ENCODE peak calls at places on chromosomes 12 and 14, in seven cellular contexts. D, S, M, E, C, W and Y are unnamed samples.

GRCh38 chr14:31122098-31122611 is 85.4 kb downstream of the HECTD1 start:
- DNase-seq in D (no peak), S (no peak), M (no peak), E (no peak), C (peak), W (no peak), Y (no peak)

GRCh38 chr12:8816448-8816847 is 6.0 kb upstream of the A2ML1 start:
- DNase-seq in D (no peak), S (no peak), M (no peak), E (no peak), C (no peak), W (no peak), Y (no peak)

GRCh38 chr14:79514700-79515099 is 696.6 kb downstream of the DIO2 start:
- DNase-seq in D (no peak), S (no peak), M (no peak), E (peak), C (peak), W (no peak), Y (no peak)

GRCh38 chr12:94026566-94026965 is 121.8 kb upstream of the PLXNC1 start:
- DNase-seq in D (no peak), S (no peak), M (no peak), E (no peak), C (no peak), W (no peak), Y (no peak)

GRCh38 chr12:130633771-130634170 is 82.3 kb downstream of the RIMBP2 start:
- DNase-seq in D (no peak), S (no peak), M (no peak), E (peak), C (no peak), W (peak), Y (no peak)

GRCh38 chr12:106919910-106920544 is 35.7 kb upstream of the TMEM263 start:
- DNase-seq in D (no peak), S (no peak), M (no peak), E (peak), C (peak), W (no peak), Y (no peak)

GRCh38 chr14:73250317-73250713 is 13.0 kb downstream of the PAPLN start:
- DNase-seq in D (no peak), S (no peak), M (no peak), E (no peak), C (no peak), W (no peak), Y (no peak)

GRCh38 chr14:21054123-21054767 is 3.4 kb upstream of the RNASE8 start:
- DNase-seq in D (no peak), S (no peak), M (no peak), E (no peak), C (no peak), W (no peak), Y (no peak)

GRCh38 chr14:33475623-33476022 is 475.3 kb downstream of the EGLN3 start:
- DNase-seq in D (peak), S (peak), M (no peak), E (peak), C (peak), W (peak), Y (no peak)

DNA sequence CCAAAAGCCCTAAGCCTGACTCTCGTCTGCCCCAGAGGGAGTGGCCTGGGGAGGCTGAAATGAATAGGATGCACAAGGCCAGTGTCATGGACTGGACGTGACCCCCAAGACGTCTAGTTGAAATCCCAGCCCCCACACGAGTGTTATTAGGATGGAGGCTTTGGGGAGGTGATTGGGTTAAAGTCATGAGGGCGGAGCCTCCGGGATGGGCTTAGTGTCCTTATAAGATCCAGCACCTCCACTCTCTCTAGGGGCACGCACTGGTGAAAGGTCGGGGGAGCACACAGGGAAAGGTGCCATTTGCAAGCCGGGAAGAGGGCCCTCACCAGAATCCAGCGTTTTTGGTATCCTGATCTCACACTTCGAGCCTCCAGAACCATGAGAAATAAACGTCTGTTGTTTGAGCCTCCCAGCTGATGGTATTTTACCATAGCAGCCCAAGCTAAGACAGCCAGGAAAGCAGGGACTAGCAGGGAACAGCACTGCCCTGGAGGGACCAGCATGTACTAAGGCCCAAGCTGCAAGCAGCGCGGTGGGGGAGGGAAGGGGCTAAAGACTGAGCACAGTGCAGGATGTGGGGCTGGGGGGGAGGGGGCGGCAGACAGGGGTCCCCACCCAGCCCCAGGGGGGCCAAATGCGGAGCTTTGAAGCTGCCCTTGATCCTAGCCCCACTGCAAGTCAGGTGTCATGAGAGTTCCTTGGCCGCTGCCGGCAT is 78.3 kb upstream of the NCOR2 start:
- DNase-seq in D (no peak), S (no peak), M (no peak), E (no peak), C (no peak), W (no peak), Y (no peak)
- TF ChIP-seq CTCF in D (no peak), S (no peak), M (no peak), E (no peak), C (no peak), W (no peak), Y (no peak)

GRCh38 chr12:120628919-120629318 is 11.5 kb upstream of the CABP1 start:
- DNase-seq in D (no peak), S (no peak), M (no peak), E (no peak), C (no peak), W (peak), Y (no peak)
- TF ChIP-seq CTCF in D (no peak), S (no peak), M (no peak), E (peak), C (peak), W (no peak), Y (no peak)

GRCh38 chr14:103730490-103731035 is 15.0 kb downstream of the ZFYVE21 start:
- DNase-seq in D (no peak), S (no peak), M (no peak), E (no peak), C (no peak), W (peak), Y (no peak)
- TF ChIP-seq CTCF in D (no peak), S (no peak), M (no peak), E (no peak), C (no peak), W (no peak), Y (no peak)

GRCh38 chr12:120890963-120891362 is 13.2 kb downstream of the SPPL3 start:
- DNase-seq in D (no peak), S (no peak), M (no peak), E (no peak), C (no peak), W (no peak), Y (no peak)
- TF ChIP-seq CTCF in D (no peak), S (no peak), M (no peak), E (no peak), C (no peak), W (no peak), Y (no peak)

GRCh38 chr12:21940972-21941521 is at the start of gene ABCC9:
- DNase-seq in D (no peak), S (peak), M (no peak), E (no peak), C (peak), W (peak), Y (no peak)

GRCh38 chr12:21939435-21939834 is 1.8 kb downstream of the ABCC9 start:
- DNase-seq in D (no peak), S (no peak), M (no peak), E (no peak), C (no peak), W (no peak), Y (no peak)

GRCh38 chr12:21940549-21940948 is 677 bp downstream of the ABCC9 start:
- DNase-seq in D (no peak), S (no peak), M (no peak), E (no peak), C (no peak), W (no peak), Y (no peak)

GRCh38 chr12:21942377-21942703 is 1.1 kb upstream of the ABCC9 start:
- DNase-seq in D (no peak), S (no peak), M (no peak), E (no peak), C (no peak), W (no peak), Y (no peak)

GRCh38 chr12:21941522-21942376 is 523 bp upstream of the ABCC9 start:
- DNase-seq in D (no peak), S (peak), M (no peak), E (no peak), C (peak), W (no peak), Y (no peak)
- TF ChIP-seq CTCF in D (no peak), S (peak), M (no peak), E (no peak), C (peak), W (no peak), Y (no peak)

GRCh38 chr14:22266141-22266442 is 322.9 kb downstream of the DAD1 start:
- DNase-seq in D (no peak), S (no peak), M (no peak), E (peak), C (no peak), W (no peak), Y (no peak)

GRCh38 chr14:22266683-22267082 is 322.3 kb downstream of the DAD1 start:
- DNase-seq in D (no peak), S (no peak), M (no peak), E (peak), C (no peak), W (no peak), Y (no peak)

GRCh38 chr14:22264759-22265158 is 324.3 kb downstream of the DAD1 start:
- DNase-seq in D (no peak), S (no peak), M (no peak), E (no peak), C (no peak), W (no peak), Y (no peak)

GRCh38 chr14:22263961-22264360 is 325.1 kb downstream of the DAD1 start:
- DNase-seq in D (no peak), S (no peak), M (no peak), E (peak), C (no peak), W (no peak), Y (no peak)

GRCh38 chr14:22265319-22266140 is 323.5 kb downstream of the DAD1 start:
- DNase-seq in D (no peak), S (no peak), M (no peak), E (peak), C (peak), W (no peak), Y (no peak)
- TF ChIP-seq CTCF in D (no peak), S (no peak), M (peak), E (peak), C (peak), W (no peak), Y (no peak)

GRCh38 chr14:106564058-106564643 is 1037.8 kb downstream of the TMEM121 start:
- DNase-seq in D (peak), S (no peak), M (peak), E (peak), C (no peak), W (no peak), Y (no peak)
- TF ChIP-seq CTCF in D (peak), S (no peak), M (peak), E (peak), C (no peak), W (no peak), Y (no peak)

DNA sequence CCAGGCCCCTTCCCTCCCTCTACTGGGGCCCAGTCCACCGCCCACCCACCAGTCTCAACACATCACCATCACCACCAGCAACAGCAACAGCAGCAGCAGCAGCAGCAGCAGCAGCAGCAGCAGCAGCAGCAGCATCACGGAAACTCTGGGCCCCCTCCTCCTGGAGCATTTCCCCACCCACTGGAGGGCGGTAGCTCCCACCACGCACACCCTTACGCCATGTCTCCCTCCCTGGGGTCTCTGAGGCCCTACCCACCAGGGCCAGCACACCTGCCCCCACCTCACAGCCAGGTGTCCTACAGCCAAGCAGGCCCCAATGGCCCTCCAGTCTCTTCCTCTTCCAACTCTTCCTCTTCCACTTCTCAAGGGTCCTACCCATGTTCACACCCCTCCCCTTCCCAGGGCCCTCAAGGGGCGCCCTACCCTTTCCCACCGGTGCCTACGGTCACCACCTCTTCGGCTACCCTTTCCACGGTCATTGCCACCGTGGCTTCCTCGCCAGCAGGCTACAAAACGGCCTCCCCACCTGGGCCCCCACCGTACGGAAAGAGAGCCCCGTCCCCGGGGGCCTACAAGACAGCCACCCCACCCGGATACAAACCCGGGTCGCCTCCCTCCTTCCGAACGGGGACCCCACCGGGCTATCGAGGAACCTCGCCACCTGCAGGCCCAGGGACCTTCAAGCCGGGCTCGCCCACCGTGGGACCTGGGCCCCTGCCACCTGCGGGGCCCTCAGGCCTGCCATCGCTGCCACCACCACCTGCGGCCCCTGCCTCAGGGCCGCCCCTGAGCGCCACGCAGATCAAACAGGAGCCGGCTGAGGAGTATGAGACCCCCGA is 6.8 kb upstream of the RNU7-1 start:
- DNase-seq in D (no peak), S (no peak), M (no peak), E (no peak), C (no peak), W (no peak), Y (no peak)
- TF ChIP-seq CTCF in D (no peak), S (no peak), M (no peak), E (no peak), C (no peak), W (no peak), Y (no peak)

GRCh38 chr14:74907744-74908143 is 15.3 kb downstream of the RPS6KL1 start:
- DNase-seq in D (no peak), S (no peak), M (no peak), E (no peak), C (peak), W (no peak), Y (no peak)

GRCh38 chr14:74905595-74906142 is 17.4 kb downstream of the RPS6KL1 start:
- DNase-seq in D (peak), S (peak), M (peak), E (peak), C (peak), W (peak), Y (peak)

GRCh38 chr14:74908861-74909341 is 14.2 kb downstream of the RPS6KL1 start:
- DNase-seq in D (no peak), S (no peak), M (no peak), E (no peak), C (no peak), W (no peak), Y (no peak)

GRCh38 chr14:74904623-74905503 is 18.2 kb downstream of the RPS6KL1 start:
- DNase-seq in D (no peak), S (no peak), M (no peak), E (no peak), C (no peak), W (no peak), Y (no peak)

GRCh38 chr14:74906923-74907620 is 16.0 kb downstream of the RPS6KL1 start:
- DNase-seq in D (peak), S (no peak), M (no peak), E (no peak), C (no peak), W (no peak), Y (no peak)
- TF ChIP-seq CTCF in D (no peak), S (no peak), M (peak), E (peak), C (peak), W (no peak), Y (no peak)

GRCh38 chr14:52072266-52072780 is 3.5 kb upstream of the NID2 start:
- DNase-seq in D (no peak), S (no peak), M (no peak), E (no peak), C (no peak), W (no peak), Y (no peak)

GRCh38 chr14:52073251-52073650 is 4.4 kb upstream of the NID2 start:
- DNase-seq in D (no peak), S (no peak), M (no peak), E (peak), C (peak), W (no peak), Y (no peak)

GRCh38 chr14:52068741-52069616 is at the start of gene NID2:
- DNase-seq in D (peak), S (peak), M (no peak), E (peak), C (peak), W (peak), Y (no peak)

GRCh38 chr14:52069617-52070431 is 965 bp upstream of the NID2 start:
- DNase-seq in D (no peak), S (no peak), M (no peak), E (no peak), C (peak), W (no peak), Y (no peak)

DNA sequence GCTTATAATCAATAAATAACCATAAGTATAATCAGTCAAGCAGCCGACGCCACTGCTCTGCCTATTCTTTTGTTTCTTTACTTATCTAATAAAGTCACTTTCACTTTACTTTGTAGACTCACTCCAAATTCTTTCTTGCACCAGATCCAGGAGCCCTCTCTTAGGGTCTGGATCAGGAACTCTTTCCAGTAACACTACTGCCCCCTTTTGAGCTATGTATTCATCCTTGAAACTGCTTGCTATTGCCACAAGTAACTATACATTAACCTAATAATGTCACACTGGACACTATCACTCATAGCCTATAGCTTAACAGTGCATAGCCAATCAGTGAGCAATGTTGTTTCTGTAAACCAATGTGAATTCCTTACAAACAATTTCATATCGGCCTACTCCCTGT is 2.8 kb upstream of the NID2 start:
- DNase-seq in D (no peak), S (no peak), M (no peak), E (peak), C (peak), W (no peak), Y (no peak)
- TF ChIP-seq CTCF in D (no peak), S (no peak), M (no peak), E (peak), C (peak), W (no peak), Y (no peak)